ENCODE peak calls at places on chromosomes 6 and 20, in eight cellular contexts. One of them, this sample, is unnamed.
A peak's percentile ranks its signal among the peaks of the same experiment; 100 is the strongest.

GRCh38 chr6:336159-337114 is 44.1 kb downstream of the DUSP22 start:
- DNase-seq in fibroblast of lung: no peak
- DNase-seq in HCT116: no peak
- DNase-seq in astrocyte: no peak
- DNase-seq in left ventricle myocardium superior: no peak
- DNase-seq in GM13976: peak; percentile 70
- DNase-seq in NCI-H2081: no peak
- DNase-seq in DMS 273 treated with DMSO at 0.1 percent for 48 hours: no peak
- DNase-seq in this sample: no peak

GRCh38 chr6:14917101-14917500 is 328.8 kb upstream of the JARID2 start:
- DNase-seq in fibroblast of lung: peak; percentile 29
- DNase-seq in NCI-H2081: no peak
- DNase-seq in astrocyte: peak; percentile 58
- DNase-seq in DMS 273 treated with DMSO at 0.1 percent for 48 hours: no peak
- DNase-seq in HCT116: no peak
- DNase-seq in left ventricle myocardium superior: no peak
- DNase-seq in GM13976: no peak
- DNase-seq in this sample: no peak

GRCh38 chr20:63183422-63184146 is 32.3 kb downstream of the YTHDF1 start:
- DNase-seq in GM13976: peak; percentile 83
- DNase-seq in NCI-H2081: peak; percentile 40
- DNase-seq in DMS 273 treated with DMSO at 0.1 percent for 48 hours: no peak
- DNase-seq in HCT116: peak; percentile 8
- DNase-seq in left ventricle myocardium superior: no peak
- DNase-seq in fibroblast of lung: peak; percentile 17
- DNase-seq in astrocyte: no peak
- DNase-seq in this sample: peak; percentile 13

GRCh38 chr20:13874269-13875158 is 89.7 kb downstream of the NDUFAF5 start:
- DNase-seq in GM13976: no peak
- DNase-seq in left ventricle myocardium superior: no peak
- DNase-seq in astrocyte: no peak
- DNase-seq in NCI-H2081: no peak
- DNase-seq in DMS 273 treated with DMSO at 0.1 percent for 48 hours: no peak
- DNase-seq in fibroblast of lung: no peak
- DNase-seq in HCT116: no peak
- DNase-seq in this sample: no peak

GRCh38 chr6:138594749-138595148 is 95.5 kb upstream of the NHSL1 start:
- DNase-seq in fibroblast of lung: no peak
- DNase-seq in left ventricle myocardium superior: no peak
- DNase-seq in GM13976: no peak
- DNase-seq in astrocyte: no peak
- DNase-seq in DMS 273 treated with DMSO at 0.1 percent for 48 hours: no peak
- DNase-seq in NCI-H2081: no peak
- DNase-seq in HCT116: no peak
- DNase-seq in this sample: no peak

GRCh38 chr6:43846556-43846955 is 76.5 kb downstream of the VEGFA start:
- DNase-seq in GM13976: no peak
- DNase-seq in HCT116: no peak
- DNase-seq in NCI-H2081: no peak
- DNase-seq in left ventricle myocardium superior: no peak
- DNase-seq in fibroblast of lung: peak; percentile 48
- DNase-seq in DMS 273 treated with DMSO at 0.1 percent for 48 hours: no peak
- DNase-seq in astrocyte: peak; percentile 62
- DNase-seq in this sample: no peak

GRCh38 chr6:134077301-134077700 is 24.9 kb upstream of the SLC2A12 start:
- DNase-seq in GM13976: no peak
- DNase-seq in left ventricle myocardium superior: no peak
- DNase-seq in DMS 273 treated with DMSO at 0.1 percent for 48 hours: no peak
- DNase-seq in astrocyte: peak; percentile 90
- DNase-seq in fibroblast of lung: peak; percentile 31
- DNase-seq in HCT116: no peak
- DNase-seq in NCI-H2081: no peak
- DNase-seq in this sample: no peak

GRCh38 chr20:8583209-8584106 is 451.4 kb downstream of the PLCB1 start:
- DNase-seq in fibroblast of lung: no peak
- DNase-seq in HCT116: no peak
- DNase-seq in DMS 273 treated with DMSO at 0.1 percent for 48 hours: no peak
- DNase-seq in NCI-H2081: no peak
- DNase-seq in GM13976: no peak
- DNase-seq in astrocyte: peak; percentile 65
- DNase-seq in left ventricle myocardium superior: no peak
- DNase-seq in this sample: no peak

GRCh38 chr6:1611322-1611571 is 1.5 kb downstream of the FOXC1 start:
- DNase-seq in GM13976: no peak
- DNase-seq in DMS 273 treated with DMSO at 0.1 percent for 48 hours: no peak
- DNase-seq in left ventricle myocardium superior: no peak
- DNase-seq in NCI-H2081: peak; percentile 40
- DNase-seq in HCT116: no peak
- DNase-seq in fibroblast of lung: peak; percentile 31
- DNase-seq in astrocyte: no peak
- DNase-seq in this sample: peak; percentile 29

GRCh38 chr6:158000530-158001307 is 19.1 kb downstream of the SYNJ2 start:
- DNase-seq in HCT116: no peak
- DNase-seq in left ventricle myocardium superior: peak; percentile 21
- DNase-seq in astrocyte: no peak
- DNase-seq in DMS 273 treated with DMSO at 0.1 percent for 48 hours: no peak
- DNase-seq in GM13976: no peak
- DNase-seq in fibroblast of lung: no peak
- DNase-seq in NCI-H2081: no peak
- DNase-seq in this sample: no peak

GRCh38 chr6:116419069-116419468 is 42.1 kb upstream of the CALHM6 start:
- DNase-seq in DMS 273 treated with DMSO at 0.1 percent for 48 hours: no peak
- DNase-seq in GM13976: no peak
- DNase-seq in fibroblast of lung: no peak
- DNase-seq in NCI-H2081: no peak
- DNase-seq in astrocyte: no peak
- DNase-seq in HCT116: no peak
- DNase-seq in left ventricle myocardium superior: no peak
- DNase-seq in this sample: no peak

GRCh38 chr20:20611165-20611564 is 101.3 kb downstream of the RALGAPA2 start:
- DNase-seq in DMS 273 treated with DMSO at 0.1 percent for 48 hours: no peak
- DNase-seq in NCI-H2081: peak; percentile 5
- DNase-seq in astrocyte: no peak
- DNase-seq in GM13976: no peak
- DNase-seq in fibroblast of lung: peak; percentile 21
- DNase-seq in HCT116: no peak
- DNase-seq in left ventricle myocardium superior: no peak
- DNase-seq in this sample: no peak

This sample was measured in GDM1.